ENCODE peak calls at places on chromosomes 5 and 9, in nine cellular contexts. P, B, N, D, A, I, K, Z and L are unnamed samples.

GRCh38 chr9:107351382-107352045 is 68.4 kb downstream of the RAD23B start:
- DNase-seq in P (no peak), Z (no peak), D (no peak), K (no peak), N (no peak), B (no peak), A (no peak), I (no peak), L (no peak)

GRCh38 chr9:128913048-128913900 is 7.5 kb upstream of the PHYHD1 start:
- DNase-seq in A (peak; percentile 42), D (no peak), B (no peak), Z (no peak), K (no peak), P (no peak), N (no peak), I (no peak), L (no peak)

GRCh38 chr5:181181650-181182565 is 23.1 kb downstream of the TRIM7 start:
- DNase-seq in Z (peak; percentile 55), N (no peak), B (no peak), K (peak; percentile 87), A (no peak), P (no peak), D (peak; percentile 79), I (peak; percentile 35), L (peak; percentile 51)

GRCh38 chr9:13151489-13151888 is 128.0 kb downstream of the MPDZ start:
- DNase-seq in N (no peak), I (no peak), A (no peak), D (no peak), K (no peak), P (no peak), Z (no peak), B (no peak), L (no peak)

GRCh38 chr5:158461240-158461854 is 602.4 kb upstream of the CLINT1 start:
- DNase-seq in A (no peak), I (no peak), K (no peak), B (no peak), P (peak; percentile 84), D (peak; percentile 49), N (peak; percentile 33), Z (peak; percentile 25), L (no peak)

GRCh38 chr5:141431286-141431685 is 979 bp downstream of the PCDHGA12 start:
- DNase-seq in P (no peak), A (no peak), Z (no peak), N (no peak), D (no peak), K (no peak), I (no peak), B (no peak), L (no peak)

GRCh38 chr5:33588654-33589372 is 148.0 kb downstream of the TARS1 start:
- DNase-seq in B (no peak), K (peak; percentile 27), Z (no peak), I (peak; percentile 11), D (no peak), P (no peak), N (no peak), A (peak; percentile 21), L (no peak)

GRCh38 chr9:136095028-136095494 is at the start of gene NACC2:
- DNase-seq in Z (peak; percentile 82), K (no peak), D (peak; percentile 83), P (peak; percentile 88), I (no peak), B (no peak), A (no peak), N (peak; percentile 68), L (peak; percentile 44)

GRCh38 chr9:121217609-121218292 is 16.1 kb upstream of the RAB14 start:
- DNase-seq in I (no peak), D (no peak), B (no peak), K (no peak), P (no peak), N (no peak), Z (no peak), A (no peak), L (no peak)

GRCh38 chr9:95005276-95006141 is 279.0 kb downstream of the AOPEP start:
- DNase-seq in D (no peak), P (no peak), N (no peak), A (no peak), K (no peak), Z (no peak), I (no peak), B (no peak), L (peak; percentile 21)

GRCh38 chr5:7805379-7805778 is 45.6 kb downstream of the CFAP90 start:
- DNase-seq in K (no peak), B (no peak), D (no peak), A (no peak), N (no peak), P (no peak), I (no peak), Z (no peak), L (no peak)

GRCh38 chr9:135992486-135993408 is 31.6 kb upstream of the UBAC1 start:
- DNase-seq in D (peak; percentile 93), K (peak; percentile 88), N (peak; percentile 59), A (peak; percentile 36), B (no peak), P (peak; percentile 87), Z (peak; percentile 87), I (peak; percentile 59), L (peak; percentile 34)

GRCh38 chr5:145101246-145101645 is 733.9 kb downstream of the PRELID2 start:
- DNase-seq in B (no peak), Z (no peak), D (no peak), A (peak; percentile 2), P (no peak), K (peak; percentile 2), N (no peak), I (no peak), L (no peak)

GRCh38 chr5:149046196-149046829 is 16.5 kb downstream of the SH3TC2 start:
- DNase-seq in B (no peak), Z (no peak), A (no peak), D (no peak), I (no peak), N (no peak), K (no peak), P (no peak), L (no peak)

GRCh38 chr5:50922942-50923767 is 256.7 kb downstream of the PARP8 start:
- DNase-seq in N (no peak), I (no peak), A (no peak), P (no peak), B (no peak), Z (peak; percentile 27), D (peak; percentile 41), K (no peak), L (no peak)

GRCh38 chr9:75855509-75855908 is 35.0 kb upstream of the PCSK5 start:
- DNase-seq in A (no peak), P (no peak), Z (no peak), B (no peak), I (no peak), D (no peak), N (no peak), K (peak; percentile 46), L (no peak)
- TF ChIP-seq CTCF in A (peak; percentile 44), P (peak; percentile 43), Z (peak; percentile 67), B (peak; percentile 45), I (peak; percentile 58), D (peak; percentile 33), N (no peak), K (peak; percentile 79), L (no peak)

DNA sequence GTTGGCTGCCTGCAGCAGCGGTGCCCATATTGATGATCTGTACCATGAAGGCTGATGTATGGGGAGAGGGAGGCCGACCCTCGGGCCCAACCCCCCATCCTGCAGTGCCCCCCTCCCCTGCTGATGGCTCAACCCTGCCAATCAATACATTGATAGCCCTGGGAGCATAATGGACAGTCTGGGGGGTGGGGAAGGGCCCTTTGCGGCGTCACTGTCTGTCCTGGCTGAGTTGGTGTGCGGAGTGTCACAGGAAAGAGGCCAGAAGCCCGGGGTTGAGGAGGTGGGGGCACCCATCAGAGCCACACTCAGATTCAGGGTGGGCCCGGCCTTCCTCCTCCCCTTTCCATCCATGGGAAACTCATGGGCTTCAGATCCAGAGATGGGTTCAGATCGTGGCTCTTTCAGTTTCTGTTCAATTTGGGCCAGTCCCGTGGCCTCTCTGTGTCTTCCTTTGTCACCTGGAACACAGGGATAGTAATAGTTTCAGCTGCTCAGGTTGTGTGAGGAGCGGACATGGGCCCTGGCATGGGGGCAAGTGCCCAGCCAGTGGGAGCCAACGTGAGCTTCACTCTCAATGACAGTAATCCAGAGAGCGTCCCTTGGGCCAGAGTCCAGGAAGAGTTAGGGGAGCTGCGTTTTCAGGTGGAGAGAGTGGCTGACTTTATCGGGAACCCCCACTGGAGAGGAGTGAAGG is 9.5 kb downstream of the FGF18 start:
- DNase-seq in B (peak; percentile 20), N (no peak), K (no peak), A (no peak), I (no peak), P (no peak), D (peak; percentile 9), Z (no peak), L (peak; percentile 0)
- TF ChIP-seq CTCF in B (no peak), N (no peak), K (no peak), A (no peak), I (no peak), P (no peak), D (no peak), Z (no peak), L (no peak)

DNA sequence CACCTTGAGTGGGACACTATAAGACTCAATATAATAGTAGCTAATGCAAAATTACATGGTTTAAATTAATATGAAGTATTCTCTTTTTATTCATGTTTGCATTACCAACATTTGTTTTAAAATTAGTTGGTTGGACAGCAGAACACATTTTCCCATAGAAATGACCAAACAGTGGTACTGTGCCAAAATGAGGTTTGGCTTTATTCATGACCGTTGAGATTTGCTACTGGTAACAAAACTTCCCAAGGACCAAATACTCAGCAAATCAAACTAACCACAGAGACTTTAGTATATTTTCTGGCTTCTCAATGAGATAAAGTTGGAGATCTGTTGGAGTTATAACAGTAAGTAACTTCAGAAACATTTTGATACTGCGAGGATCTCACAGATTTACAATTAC is 637.8 kb upstream of the MEF2C start:
- DNase-seq in N (no peak), A (no peak), D (no peak), P (no peak), Z (no peak), K (no peak), B (no peak), I (no peak), L (no peak)
- TF ChIP-seq CTCF in N (no peak), A (no peak), D (no peak), P (no peak), Z (no peak), K (no peak), B (no peak), I (no peak), L (no peak)

GRCh38 chr5:17241635-17242034 is 24.2 kb downstream of the BASP1 start:
- DNase-seq in K (no peak), P (no peak), I (no peak), Z (no peak), B (no peak), A (no peak), D (no peak), N (no peak), L (no peak)

GRCh38 chr5:17238521-17239041 is 21.1 kb downstream of the BASP1 start:
- DNase-seq in I (no peak), N (no peak), A (no peak), K (no peak), Z (no peak), D (no peak), P (no peak), B (no peak), L (no peak)

GRCh38 chr5:17239953-17240352 is 22.5 kb downstream of the BASP1 start:
- DNase-seq in D (no peak), Z (no peak), I (no peak), K (no peak), N (no peak), A (no peak), P (no peak), B (no peak), L (no peak)

GRCh38 chr5:17243287-17244063 is 26.0 kb downstream of the BASP1 start:
- DNase-seq in A (no peak), Z (no peak), P (no peak), I (no peak), D (no peak), K (no peak), B (no peak), N (no peak), L (no peak)

GRCh38 chr5:17240487-17240886 is 23.1 kb downstream of the BASP1 start:
- DNase-seq in Z (no peak), I (no peak), K (no peak), D (no peak), N (no peak), A (no peak), P (no peak), B (no peak), L (no peak)
- TF ChIP-seq CTCF in Z (no peak), I (no peak), K (no peak), D (no peak), N (no peak), A (no peak), P (no peak), B (no peak), L (no peak)